ENCODE peak calls at places on chromosome 18, in seven cellular contexts. T is ovary, A is uterus, C is ascending aorta, Q is upper lobe of right lung, P is IMR-90, D is prostate gland. U is an unnamed sample. For H3K4me1, the result is how much of the 10 kb centered on the place peaks cover.

GRCh38 chr18:2070636-2071035 is 500.7 kb downstream of the METTL4 start:
- DNase-seq in P (no peak), C (no peak), D (no peak), Q (no peak), T (no peak), A (no peak), U (no peak)

GRCh38 chr18:38313851-38314250 is 748.3 kb upstream of the CELF4 start:
- DNase-seq in A (no peak), Q (no peak), C (no peak), P (no peak), T (no peak), D (no peak), U (no peak)

GRCh38 chr18:3281456-3282400 is 19.8 kb downstream of the MYL12B start:
- DNase-seq in P (peak), T (no peak), A (no peak), C (no peak), Q (no peak), D (peak), U (no peak)

GRCh38 chr18:39555511-39555910 is 1989.9 kb upstream of the CELF4 start:
- DNase-seq in C (no peak), Q (no peak), A (no peak), P (no peak), D (no peak), T (no peak), U (no peak)

GRCh38 chr18:27969206-27969605 is 207.7 kb downstream of the CDH2 start:
- DNase-seq in T (no peak), A (no peak), Q (no peak), P (no peak), D (no peak), C (no peak), U (no peak)

GRCh38 chr18:65760457-65760856 is 9.6 kb downstream of the CDH7 start:
- DNase-seq in P (no peak), T (no peak), C (no peak), A (no peak), Q (no peak), D (no peak), U (no peak)

GRCh38 chr18:40984856-40985255 is 970.2 kb upstream of the PIK3C3 start:
- DNase-seq in T (no peak), Q (no peak), P (peak), D (no peak), C (no peak), A (no peak), U (no peak)

GRCh38 chr18:55185391-55185790 is 226.1 kb upstream of the CCDC68 start:
- DNase-seq in Q (no peak), C (no peak), T (no peak), D (no peak), A (no peak), P (peak), U (no peak)

GRCh38 chr18:60982958-60983357 is 350.3 kb upstream of the CDH20 start:
- DNase-seq in C (no peak), T (no peak), A (no peak), P (no peak), Q (no peak), D (no peak), U (no peak)

GRCh38 chr18:8262221-8262620 is 347.0 kb upstream of the RAB12 start:
- DNase-seq in C (no peak), D (no peak), T (no peak), A (no peak), P (no peak), Q (no peak), U (peak)

GRCh38 chr18:3498705-3499451 is 48.9 kb downstream of the TGIF1 start:
- DNase-seq in T (peak), Q (peak), A (peak), P (peak), D (peak), C (no peak), U (no peak)

GRCh38 chr18:27860701-27861107 is 316.2 kb downstream of the CDH2 start:
- DNase-seq in Q (no peak), C (no peak), T (no peak), P (peak), D (no peak), A (no peak), U (no peak)

GRCh38 chr18:50734886-50735285 is 84.9 kb downstream of the MRO start:
- DNase-seq in Q (no peak), A (no peak), T (no peak), C (no peak), P (no peak), D (no peak), U (no peak)

GRCh38 chr18:68779169-68779568 is 18.7 kb upstream of the CCDC102B start:
- DNase-seq in D (no peak), Q (no peak), T (no peak), A (no peak), C (no peak), P (peak), U (no peak)

GRCh38 chr18:50558948-50559749 is 738 bp upstream of the MAPK4 start:
- DNase-seq in D (no peak), T (no peak), P (no peak), A (peak), Q (peak), C (no peak), U (no peak)

GRCh38 chr18:31102020-31102684 is at the start of gene DSC2:
- DNase-seq in T (peak), P (no peak), C (peak), Q (peak), D (peak), A (no peak), U (peak)

GRCh38 chr18:7576685-7577084 is 9.6 kb downstream of the PTPRM start:
- DNase-seq in A (no peak), P (peak), C (no peak), T (no peak), D (no peak), Q (no peak), U (no peak)

GRCh38 chr18:27723168-27723567 is 453.8 kb downstream of the CDH2 start:
- DNase-seq in D (no peak), T (no peak), A (no peak), P (no peak), C (no peak), Q (no peak), U (no peak)

GRCh38 chr18:13570856-13571495 is 155.4 kb downstream of the FAM210A start:
- DNase-seq in P (peak), C (no peak), D (no peak), A (no peak), T (no peak), Q (no peak), U (no peak)

GRCh38 chr18:12086249-12086648 is 7.4 kb upstream of the ANKRD62 start:
- DNase-seq in Q (peak), A (no peak), C (no peak), T (no peak), P (no peak), D (no peak), U (peak)

GRCh38 chr18:30682667-30683066 is 359.9 kb downstream of the DSC3 start:
- DNase-seq in T (no peak), D (no peak), A (no peak), Q (no peak), P (no peak), C (no peak), U (no peak)

GRCh38 chr18:64872710-64873458 is 724.0 kb upstream of the LINC00305 start:
- DNase-seq in C (no peak), P (no peak), T (no peak), Q (no peak), A (no peak), D (no peak), U (no peak)

DNA sequence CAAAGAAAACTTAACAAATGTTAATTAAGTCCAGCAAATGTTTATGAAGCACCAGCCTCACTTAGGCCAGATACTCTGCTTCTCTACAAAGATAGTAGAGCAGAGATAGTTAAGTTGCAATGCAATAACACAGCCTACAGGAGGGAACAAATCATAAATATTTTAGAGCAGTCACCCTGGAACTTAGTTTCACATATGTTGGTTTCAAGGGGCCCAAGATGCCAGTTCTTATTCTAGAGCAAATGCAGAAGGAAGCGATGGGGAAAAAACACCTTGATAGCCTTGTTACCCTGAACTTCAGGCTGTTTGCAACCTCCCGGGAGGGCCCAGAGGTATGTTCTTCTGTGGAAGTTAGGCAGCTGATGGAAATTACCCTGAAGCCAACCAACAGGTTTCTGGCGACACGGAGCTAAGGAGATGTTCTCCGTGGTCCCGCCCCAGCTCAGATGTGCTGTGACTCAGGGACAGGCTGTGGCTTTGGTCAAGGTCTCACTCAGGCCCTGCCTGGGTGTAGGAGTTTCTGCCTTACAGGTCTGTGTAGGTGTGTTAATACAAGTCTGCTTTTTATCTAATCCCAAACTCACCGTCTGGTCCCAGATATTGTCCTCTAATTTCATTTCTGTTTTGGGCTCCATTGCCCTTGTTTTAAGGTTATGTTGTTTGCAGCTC is 3.8 kb downstream of the CTIF start:
- DNase-seq in A (no peak), T (peak), P (no peak), D (no peak), C (peak), Q (no peak), U (no peak)
- H3K4me1 ChIP-seq in A (under half), T (under half), P (under half), D (under half), C (under half), Q (under half), U (under half)

GRCh38 chr18:58911241-58911640 is 46.6 kb downstream of the ZNF532 start:
- DNase-seq in A (no peak), C (no peak), Q (no peak), D (no peak), T (no peak), P (peak), U (no peak)
- H3K4me1 ChIP-seq in A (under half), C (half or more), Q (under half), D (under half), T (under half), P (under half), U (under half)

GRCh38 chr18:58271770-58272169 is 227.7 kb downstream of the NEDD4L start:
- DNase-seq in A (no peak), Q (no peak), D (no peak), P (no peak), T (no peak), C (no peak), U (no peak)
- H3K4me1 ChIP-seq in A (under half), Q (under half), D (under half), P (under half), T (under half), C (under half), U (under half)

DNA sequence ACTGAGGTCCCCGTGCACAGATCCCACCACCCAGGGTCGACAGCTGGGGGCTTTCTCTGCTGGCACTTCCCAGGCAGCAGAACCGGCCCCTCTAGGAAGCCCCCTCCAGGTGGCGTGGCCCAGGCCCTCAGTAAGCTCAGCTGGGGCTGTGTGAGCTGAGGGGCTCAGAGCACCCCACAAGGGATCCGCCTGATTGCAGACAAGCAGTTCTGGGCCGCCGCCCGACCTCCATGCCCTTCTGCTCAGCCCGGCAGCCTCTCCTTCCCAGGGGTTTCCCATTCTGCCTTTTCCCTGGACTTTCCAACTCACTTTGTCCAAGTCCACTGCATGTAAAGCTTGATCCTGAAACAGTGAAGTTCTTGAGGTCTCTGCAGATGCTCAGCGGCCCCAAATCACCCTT is 76.4 kb downstream of the NFATC1 start:
- DNase-seq in P (no peak), Q (no peak), C (no peak), D (no peak), A (no peak), T (no peak), U (peak)
- H3K4me1 ChIP-seq in P (under half), Q (under half), C (under half), D (under half), A (under half), T (under half), U (under half)

GRCh38 chr18:46408334-46408987 is 248.6 kb downstream of the LOXHD1 start:
- DNase-seq in Q (no peak), P (no peak), D (no peak), C (no peak), A (no peak), T (no peak), U (no peak)
- H3K4me1 ChIP-seq in Q (under half), P (under half), D (under half), C (under half), A (under half), T (under half), U (under half)

GRCh38 chr18:35049111-35050003 is 8.1 kb downstream of the MAPRE2 start:
- DNase-seq in A (no peak), Q (no peak), T (no peak), C (no peak), D (no peak), P (no peak), U (no peak)

GRCh38 chr18:35045808-35046207 is 4.6 kb downstream of the MAPRE2 start:
- DNase-seq in T (no peak), Q (no peak), C (no peak), D (no peak), P (no peak), A (no peak), U (no peak)

GRCh38 chr18:35045121-35045520 is 3.9 kb downstream of the MAPRE2 start:
- DNase-seq in D (no peak), C (no peak), P (peak), Q (no peak), A (no peak), T (no peak), U (no peak)

GRCh38 chr18:35050004-35050623 is 8.9 kb downstream of the MAPRE2 start:
- DNase-seq in C (no peak), T (no peak), A (no peak), Q (no peak), P (no peak), D (no peak), U (no peak)

DNA sequence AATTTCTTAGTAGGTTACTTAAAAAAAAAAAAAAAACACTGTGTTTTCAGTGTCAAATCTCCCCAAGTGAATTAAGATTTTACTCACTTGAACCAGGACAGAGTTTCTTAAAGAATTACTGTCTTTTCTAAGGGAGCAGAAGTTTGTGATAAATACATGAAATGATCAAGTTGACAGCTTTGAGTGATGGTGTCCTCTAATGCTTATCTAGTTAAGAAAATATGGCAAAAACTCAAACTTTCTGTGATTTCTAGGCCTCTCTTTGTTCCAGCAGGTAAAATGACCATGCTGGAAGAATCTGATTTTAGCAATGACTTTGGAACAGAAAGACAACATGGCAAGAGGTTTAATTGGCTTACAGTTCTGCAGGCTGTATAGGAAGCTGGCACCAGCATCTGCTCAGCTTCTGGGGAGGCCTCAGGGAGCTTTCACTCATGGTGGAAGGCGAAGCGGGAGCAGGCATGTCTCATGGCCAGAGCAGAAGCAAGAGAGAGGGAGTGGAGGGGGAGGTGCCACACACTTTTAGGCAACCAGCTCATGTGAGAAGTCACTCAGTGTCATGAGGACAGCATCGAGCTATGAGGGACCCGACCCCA is 6.6 kb downstream of the MAPRE2 start:
- DNase-seq in Q (no peak), P (no peak), D (no peak), T (no peak), A (no peak), C (no peak), U (no peak)
- H3K4me1 ChIP-seq in Q (half or more), P (under half), D (under half), T (under half), A (under half), C (under half), U (half or more)

GRCh38 chr18:57432765-57433400 is 2.3 kb upstream of the ONECUT2 start:
- DNase-seq in T (no peak), P (no peak), D (no peak), Q (no peak), C (no peak), A (no peak), U (no peak)
- H3K4me1 ChIP-seq in T (under half), P (under half), D (under half), Q (under half), C (under half), A (under half), U (half or more)

DNA sequence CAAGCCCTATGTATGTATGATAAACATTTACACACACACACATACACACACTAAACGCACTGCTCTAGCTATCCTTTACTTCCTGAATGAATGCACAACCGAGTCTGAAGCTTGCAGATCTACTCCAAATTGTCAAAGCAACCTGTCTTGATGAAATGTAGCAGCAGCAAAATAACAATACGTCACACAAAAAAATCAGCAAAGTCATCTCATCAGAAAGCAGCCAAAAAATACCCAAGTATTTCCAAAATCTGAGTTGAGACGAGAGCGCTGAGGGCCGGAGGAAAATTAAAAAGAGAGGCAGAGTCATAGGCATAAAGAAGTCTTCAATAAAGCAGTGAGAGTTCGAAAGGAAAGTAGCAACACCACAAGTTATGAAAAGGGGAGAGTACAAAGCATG is 67.7 kb downstream of the ZNF521 start:
- DNase-seq in A (no peak), T (no peak), Q (no peak), D (no peak), C (no peak), P (no peak), U (no peak)
- H3K4me1 ChIP-seq in A (under half), T (under half), Q (under half), D (under half), C (under half), P (under half), U (under half)